ENCODE peak calls at places on chromosomes 4 and X, in ten cellular contexts. K is choroid plexus epithelial cell, T is breast epithelium, J is mucosa of descending colon, M is uterus, B is neural crest cell, X is heart right ventricle, V is cardiac fibroblast, U is lower leg skin, O is stomach. N is an unnamed sample.

GRCh38 chr4:25351777-25352421 is 25.2 kb upstream of the ANAPC4 start:
- DNase-seq in B (no peak), J (no peak), O (no peak), U (no peak), M (no peak), K (peak), X (no peak), T (no peak), V (peak), N (no peak)

GRCh38 chr4:112036881-112037280 is 108.4 kb upstream of the FAM241A start:
- DNase-seq in J (no peak), T (no peak), V (no peak), M (no peak), O (no peak), X (no peak), K (no peak), U (no peak), B (no peak), N (no peak)

GRCh38 chrX:130120746-130121504 is 10.6 kb upstream of the ELF4 start:
- DNase-seq in J (peak), O (peak), U (peak), K (peak), M (peak), T (peak), X (peak), B (peak), V (peak), N (no peak)

GRCh38 chr4:142845293-142846070 is 619 bp downstream of the INPP4B start:
- DNase-seq in B (no peak), K (no peak), J (peak), T (no peak), X (peak), V (peak), U (no peak), O (peak), M (peak), N (no peak)

GRCh38 chr4:16227462-16227868 is 1.2 kb upstream of the TAPT1 start:
- DNase-seq in T (peak), U (peak), X (peak), O (peak), J (peak), B (no peak), V (peak), K (peak), M (peak), N (no peak)

GRCh38 chr4:33628296-33628695 is 2616.0 kb downstream of the ARAP2 start:
- DNase-seq in X (no peak), J (no peak), V (peak), M (no peak), O (no peak), U (no peak), B (no peak), K (peak), T (no peak), N (no peak)

GRCh38 chrX:10854594-10854993 is 234.2 kb upstream of the MID1 start:
- DNase-seq in O (no peak), M (no peak), B (no peak), J (no peak), X (no peak), T (no peak), U (no peak), K (peak), V (no peak), N (no peak)

GRCh38 chr4:40349561-40350198 is 14.5 kb downstream of the CHRNA9 start:
- DNase-seq in T (no peak), X (no peak), U (no peak), V (no peak), B (no peak), O (no peak), M (no peak), J (no peak), K (peak), N (no peak)

GRCh38 chr4:6175426-6175825 is 24.9 kb downstream of the JAKMIP1 start:
- DNase-seq in J (no peak), O (no peak), T (no peak), B (no peak), M (no peak), X (no peak), K (no peak), U (no peak), V (no peak), N (no peak)

GRCh38 chrX:41561045-41561444 is 113.9 kb downstream of the NYX start:
- DNase-seq in X (peak), K (peak), J (no peak), V (peak), O (no peak), M (no peak), B (no peak), T (no peak), U (peak), N (no peak)

GRCh38 chrX:105823092-105823454 is 734 bp downstream of the NRK start:
- DNase-seq in V (no peak), M (no peak), O (no peak), K (no peak), T (no peak), J (no peak), B (no peak), X (no peak), U (no peak), N (no peak)

GRCh38 chrX:10769696-10770619 is 149.6 kb upstream of the MID1 start:
- DNase-seq in J (no peak), M (peak), T (no peak), K (peak), V (peak), B (peak), X (no peak), U (no peak), O (no peak), N (no peak)

GRCh38 chrX:39814391-39814790 is 283.4 kb downstream of the BCOR start:
- DNase-seq in O (no peak), U (no peak), J (peak), K (no peak), T (no peak), V (peak), B (no peak), X (no peak), M (no peak), N (no peak)

GRCh38 chrX:149687991-149688390 is 23.9 kb upstream of the MAGEA11 start:
- DNase-seq in V (no peak), J (no peak), B (no peak), M (no peak), O (no peak), X (no peak), T (no peak), U (no peak), K (no peak), N (no peak)

GRCh38 chrX:39705299-39705698 is 392.5 kb downstream of the BCOR start:
- DNase-seq in T (peak), M (peak), K (peak), X (peak), B (no peak), V (peak), O (peak), J (peak), U (peak), N (no peak)

GRCh38 chrX:17674611-17675010 is 62.7 kb upstream of the SCML1 start:
- DNase-seq in O (no peak), J (no peak), K (peak), U (no peak), V (peak), T (no peak), B (no peak), X (no peak), M (no peak), N (no peak)

GRCh38 chr4:98626350-98626749 is 32.1 kb downstream of the TSPAN5 start:
- DNase-seq in U (no peak), J (no peak), V (peak), K (peak), T (no peak), M (peak), X (peak), B (no peak), O (no peak), N (no peak)

GRCh38 chr4:158538176-158538575 is 16.5 kb downstream of the RXFP1 start:
- DNase-seq in U (no peak), O (no peak), V (peak), M (no peak), K (peak), B (no peak), J (no peak), T (no peak), X (no peak), N (no peak)

GRCh38 chr4:103098331-103098730 is 1.3 kb downstream of the BDH2 start:
- DNase-seq in T (no peak), X (no peak), V (no peak), O (no peak), J (no peak), U (no peak), K (no peak), B (no peak), M (no peak), N (no peak)

GRCh38 chr4:113646456-113646809 is 115.1 kb downstream of the CAMK2D start:
- DNase-seq in B (no peak), U (no peak), X (no peak), V (peak), M (no peak), K (no peak), T (no peak), O (no peak), J (peak), N (no peak)

GRCh38 chr4:101348367-101348827 is 1.1 kb upstream of the PPP3CA start:
- DNase-seq in X (peak), V (no peak), M (no peak), U (no peak), O (peak), J (no peak), K (no peak), T (peak), B (no peak), N (no peak)

GRCh38 chr4:48667148-48667547 is 112.9 kb downstream of the FRYL start:
- DNase-seq in B (no peak), U (no peak), O (no peak), T (no peak), M (no peak), K (no peak), J (no peak), X (no peak), V (no peak), N (no peak)

GRCh38 chrX:10076765-10077164 is 80.0 kb upstream of the CLCN4 start:
- DNase-seq in M (no peak), O (no peak), T (no peak), V (no peak), J (no peak), K (no peak), U (no peak), B (no peak), X (no peak), N (no peak)

GRCh38 chr4:83011779-83012630 is 1.4 kb upstream of the LIN54 start:
- DNase-seq in V (no peak), K (peak), T (peak), X (peak), J (peak), U (peak), O (peak), B (peak), M (peak), N (no peak)

GRCh38 chr4:83013420-83013867 is 2.8 kb upstream of the LIN54 start:
- DNase-seq in K (no peak), T (no peak), O (no peak), X (no peak), J (no peak), V (no peak), B (no peak), M (no peak), U (no peak), N (no peak)

GRCh38 chr4:83010522-83011318 is at the start of gene LIN54:
- DNase-seq in J (peak), B (peak), K (peak), O (peak), X (peak), U (peak), V (peak), T (peak), M (peak), N (no peak)

GRCh38 chr4:83013931-83014330 is 3.3 kb upstream of the LIN54 start:
- DNase-seq in X (no peak), B (no peak), K (no peak), O (no peak), V (no peak), U (no peak), T (no peak), J (no peak), M (no peak), N (no peak)

GRCh38 chr4:83012631-83013419 is 2.2 kb upstream of the LIN54 start:
- DNase-seq in M (peak), T (peak), J (peak), K (peak), B (peak), U (peak), O (peak), X (peak), V (peak), N (peak)
- TF ChIP-seq CTCF in M (peak), T (peak), J (peak), K (peak), B (peak), U (peak), O (peak), X (peak), V (peak), N (peak)

DNA sequence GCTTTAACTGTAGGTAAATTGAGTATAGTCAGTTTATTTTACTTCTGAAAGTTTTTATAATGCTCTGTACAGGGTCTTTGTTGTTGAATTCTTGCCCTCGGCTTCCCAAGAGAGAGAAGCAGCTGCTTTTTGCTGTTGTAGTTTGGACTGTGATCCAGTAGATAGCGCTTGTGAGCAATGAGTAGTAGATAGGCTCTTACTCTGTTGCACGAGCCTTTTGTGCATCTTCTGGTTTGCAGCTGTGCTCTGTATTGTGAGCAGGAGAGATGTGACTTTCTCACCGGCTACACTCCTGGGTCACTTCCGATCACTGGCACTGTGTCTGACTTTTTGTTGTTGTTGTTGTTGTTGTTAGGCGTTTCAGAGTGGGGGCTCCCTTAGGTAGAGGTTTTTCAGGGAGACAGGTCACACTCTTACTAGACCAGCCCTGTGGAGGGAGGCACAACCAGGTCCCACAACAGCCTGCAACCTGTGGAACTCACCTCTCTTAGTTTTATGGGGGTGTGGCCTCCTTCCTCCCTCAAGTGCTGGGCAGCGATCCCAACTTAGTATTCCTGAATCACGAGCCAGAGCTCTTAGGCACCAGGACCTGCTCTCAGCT is 822.1 kb upstream of the GALNTL6 start:
- DNase-seq in O (no peak), T (no peak), V (no peak), B (peak), U (no peak), J (no peak), M (no peak), K (peak), X (no peak), N (no peak)
- TF ChIP-seq CTCF in O (no peak), T (no peak), V (peak), B (peak), U (no peak), J (no peak), M (no peak), K (peak), X (peak), N (no peak)

DNA sequence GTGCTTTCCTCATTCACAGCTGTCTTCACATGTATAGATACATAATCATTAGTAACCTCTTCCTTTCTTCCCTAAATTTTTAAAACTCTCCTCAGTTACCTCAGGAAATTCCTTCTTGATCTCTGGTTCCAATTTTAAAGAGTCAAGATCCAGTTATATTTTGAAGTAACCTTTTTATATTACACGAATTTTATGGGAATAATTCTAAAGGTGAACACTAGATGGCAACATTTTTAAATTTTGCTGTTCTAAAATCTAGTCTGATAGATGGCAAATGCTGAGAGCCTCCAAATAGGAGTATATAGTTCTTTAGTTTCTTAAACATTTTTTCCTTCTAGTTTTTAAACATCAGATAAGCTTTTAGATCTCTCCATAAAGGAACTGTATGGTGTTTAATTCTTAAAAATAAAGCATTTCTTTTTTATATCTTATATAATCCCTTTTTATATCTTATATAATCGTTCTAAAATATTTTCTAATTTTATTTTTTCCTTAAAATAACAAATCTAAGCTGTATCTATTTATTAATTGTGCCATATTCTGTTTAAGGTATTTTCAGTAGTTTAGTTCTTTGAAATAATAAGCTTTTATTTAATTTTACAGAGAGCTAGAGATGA is 37.9 kb upstream of the PAPSS1 start:
- DNase-seq in K (peak), V (peak), T (no peak), J (no peak), M (no peak), O (no peak), X (no peak), B (no peak), U (no peak), N (no peak)
- TF ChIP-seq CTCF in K (peak), V (peak), T (peak), J (peak), M (peak), O (no peak), X (peak), B (peak), U (no peak), N (peak)

GRCh38 chrX:21770631-21771321 is 12.9 kb upstream of the SMPX start:
- DNase-seq in X (no peak), O (no peak), U (no peak), M (no peak), V (no peak), J (no peak), T (no peak), K (no peak), B (no peak), N (no peak)
- TF ChIP-seq CTCF in X (no peak), O (no peak), U (no peak), M (no peak), V (no peak), J (no peak), T (no peak), K (no peak), B (peak), N (no peak)

GRCh38 chr4:78040431-78040830 is 16.7 kb upstream of the FRAS1 start:
- DNase-seq in X (no peak), K (peak), O (no peak), V (peak), U (no peak), T (no peak), J (no peak), B (no peak), M (no peak), N (no peak)
- TF ChIP-seq CTCF in X (no peak), K (no peak), O (no peak), V (no peak), U (no peak), T (no peak), J (no peak), B (no peak), M (no peak), N (no peak)

DNA sequence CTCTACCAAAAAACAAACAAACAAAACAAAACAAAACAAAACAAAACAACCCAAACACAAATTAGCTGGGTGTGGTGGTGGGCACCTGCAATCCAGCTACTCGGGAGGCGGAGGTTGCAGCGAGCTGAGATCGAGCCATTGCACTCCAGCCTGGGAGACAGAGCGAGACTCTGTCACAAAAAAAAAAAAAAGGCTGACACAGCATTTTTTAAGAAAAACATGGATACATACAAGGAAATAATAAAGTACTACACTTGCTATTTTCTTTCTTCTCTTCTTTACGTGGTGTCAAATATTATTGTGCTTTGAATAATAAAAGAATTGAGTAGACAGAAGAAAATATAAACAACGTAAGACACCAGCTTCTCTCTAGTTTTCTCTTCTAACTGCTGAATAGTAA is 73.9 kb downstream of the TEX11 start:
- DNase-seq in J (no peak), K (no peak), T (no peak), U (no peak), V (no peak), X (no peak), M (no peak), B (no peak), O (no peak), N (no peak)
- TF ChIP-seq CTCF in J (no peak), K (no peak), T (no peak), U (no peak), V (no peak), X (no peak), M (no peak), B (no peak), O (no peak), N (no peak)

DNA sequence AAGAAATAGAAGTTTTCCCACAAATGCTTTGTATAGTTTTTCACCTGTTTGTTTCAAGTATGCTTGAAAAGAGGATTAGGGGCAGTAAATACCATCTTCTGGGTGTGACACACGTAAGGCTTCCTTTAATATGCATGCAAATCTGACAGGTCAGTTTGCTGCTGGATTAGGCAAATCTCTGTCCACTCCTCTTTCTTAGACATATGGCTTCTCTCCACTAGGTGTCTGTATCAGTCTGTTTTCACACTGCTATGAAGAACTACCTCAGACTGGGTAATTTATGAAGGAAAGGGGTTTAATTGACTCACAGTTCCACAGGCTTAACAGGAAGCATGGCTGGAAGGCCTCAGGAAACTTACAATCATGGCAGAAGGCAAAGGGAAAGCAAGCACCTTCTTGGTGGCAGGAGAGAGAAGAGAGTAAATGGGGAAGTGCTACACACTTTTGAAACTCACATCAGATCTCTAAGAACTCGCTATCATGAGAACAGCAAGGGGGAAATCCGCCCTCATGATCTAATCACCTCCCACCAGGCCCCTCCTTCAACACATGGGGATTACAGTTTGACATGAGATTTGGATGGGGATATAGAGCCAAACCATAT is 66.9 kb downstream of the TAB3 start:
- DNase-seq in U (no peak), J (no peak), K (peak), T (no peak), B (no peak), O (no peak), M (no peak), X (no peak), V (peak), N (no peak)
- TF ChIP-seq CTCF in U (no peak), J (no peak), K (peak), T (no peak), B (peak), O (no peak), M (no peak), X (no peak), V (no peak), N (no peak)

DNA sequence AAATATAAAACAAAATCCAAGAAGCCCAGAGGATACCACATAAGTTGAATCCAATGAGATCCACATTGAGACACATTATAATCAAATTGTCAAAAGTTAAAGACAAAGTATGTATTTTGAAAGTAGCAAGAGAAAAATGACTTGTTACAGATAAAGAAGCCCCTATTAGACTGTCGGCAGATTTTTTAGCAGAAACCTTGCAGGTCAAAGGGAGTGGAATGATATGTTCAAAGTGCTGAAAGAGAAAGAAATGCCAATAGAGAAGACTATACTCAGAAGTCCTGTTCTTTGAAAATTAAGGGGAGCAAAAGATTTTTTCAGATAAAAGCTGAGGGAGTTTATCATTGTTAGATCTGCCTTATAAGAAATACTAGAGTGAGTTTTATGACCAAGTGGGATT is 148.9 kb upstream of the EPHA5 start:
- DNase-seq in V (no peak), O (no peak), K (no peak), M (no peak), U (no peak), B (no peak), J (no peak), T (no peak), X (no peak), N (no peak)
- TF ChIP-seq CTCF in V (no peak), O (no peak), K (no peak), M (no peak), U (no peak), B (no peak), J (no peak), T (no peak), X (no peak), N (no peak)

GRCh38 chr4:4655901-4656300 is 114.1 kb upstream of the STX18 start:
- DNase-seq in U (no peak), J (no peak), O (no peak), K (no peak), V (no peak), B (no peak), X (no peak), M (no peak), T (no peak), N (no peak)
- TF ChIP-seq CTCF in U (no peak), J (no peak), O (no peak), K (no peak), V (no peak), B (no peak), X (no peak), M (no peak), T (no peak), N (no peak)

GRCh38 chr4:63493265-63493664 is 916.0 kb downstream of the TECRL start:
- DNase-seq in T (no peak), B (no peak), M (no peak), X (no peak), J (no peak), V (no peak), U (no peak), K (no peak), O (no peak), N (no peak)

GRCh38 chr4:63492515-63492914 is 916.7 kb downstream of the TECRL start:
- DNase-seq in X (no peak), J (no peak), T (no peak), U (no peak), M (no peak), V (no peak), K (no peak), O (no peak), B (no peak), N (no peak)
- TF ChIP-seq CTCF in X (no peak), J (no peak), T (no peak), U (no peak), M (no peak), V (no peak), K (no peak), O (no peak), B (no peak), N (no peak)

N was measured in vagina.